ENCODE peak calls at places on chromosomes 6 and 20, in eight cellular contexts. One of them, this sample, is unnamed.

GRCh38 chr6:10528170-10528981 is 7.2 kb downstream of the GCNT2 start:
- DNase-seq in NCI-H774: no peak
- DNase-seq in CD4-positive, alpha-beta T cell: peak
- DNase-seq in stimulated activated CD4-positive, alpha-beta T cell treated with anti-CD3 and anti-CD28 coated beads, TNF-alpha, amount 100 ng/mL, for 1 hour: no peak
- DNase-seq in stimulated activated effector memory CD8-positive, alpha-beta T cell treated with anti-CD3 and anti-CD28 coated beads, Interleukin-12 subunit alpha, Interleukin-12 subunit beta, amount 100 ng/mL, for 72 hours: peak
- DNase-seq in RCC 7860: peak
- DNase-seq in A549: peak
- DNase-seq in NCI-H510A: no peak
- DNase-seq in this sample: peak

GRCh38 chr6:101434601-101435000 is 41.1 kb downstream of the GRIK2 start:
- DNase-seq in NCI-H774: no peak
- DNase-seq in CD4-positive, alpha-beta T cell: no peak
- DNase-seq in stimulated activated CD4-positive, alpha-beta T cell treated with anti-CD3 and anti-CD28 coated beads, TNF-alpha, amount 100 ng/mL, for 1 hour: no peak
- DNase-seq in stimulated activated effector memory CD8-positive, alpha-beta T cell treated with anti-CD3 and anti-CD28 coated beads, Interleukin-12 subunit alpha, Interleukin-12 subunit beta, amount 100 ng/mL, for 72 hours: no peak
- DNase-seq in RCC 7860: no peak
- DNase-seq in A549: no peak
- DNase-seq in NCI-H510A: no peak
- DNase-seq in this sample: no peak

GRCh38 chr6:13360671-13361540 is 32.6 kb upstream of the TBC1D7 start:
- DNase-seq in NCI-H774: no peak
- DNase-seq in CD4-positive, alpha-beta T cell: no peak
- DNase-seq in stimulated activated CD4-positive, alpha-beta T cell treated with anti-CD3 and anti-CD28 coated beads, TNF-alpha, amount 100 ng/mL, for 1 hour: no peak
- DNase-seq in stimulated activated effector memory CD8-positive, alpha-beta T cell treated with anti-CD3 and anti-CD28 coated beads, Interleukin-12 subunit alpha, Interleukin-12 subunit beta, amount 100 ng/mL, for 72 hours: no peak
- DNase-seq in RCC 7860: peak
- DNase-seq in A549: no peak
- DNase-seq in NCI-H510A: no peak
- DNase-seq in this sample: no peak

GRCh38 chr6:158536891-158537798 is 22.7 kb upstream of the TMEM181 start:
- DNase-seq in NCI-H774: peak
- DNase-seq in CD4-positive, alpha-beta T cell: no peak
- DNase-seq in stimulated activated CD4-positive, alpha-beta T cell treated with anti-CD3 and anti-CD28 coated beads, TNF-alpha, amount 100 ng/mL, for 1 hour: no peak
- DNase-seq in stimulated activated effector memory CD8-positive, alpha-beta T cell treated with anti-CD3 and anti-CD28 coated beads, Interleukin-12 subunit alpha, Interleukin-12 subunit beta, amount 100 ng/mL, for 72 hours: no peak
- DNase-seq in RCC 7860: no peak
- DNase-seq in A549: no peak
- DNase-seq in NCI-H510A: no peak
- DNase-seq in this sample: peak

GRCh38 chr20:59783020-59784010 is 150.1 kb downstream of the SYCP2 start:
- DNase-seq in NCI-H774: peak
- DNase-seq in CD4-positive, alpha-beta T cell: no peak
- DNase-seq in stimulated activated CD4-positive, alpha-beta T cell treated with anti-CD3 and anti-CD28 coated beads, TNF-alpha, amount 100 ng/mL, for 1 hour: peak
- DNase-seq in stimulated activated effector memory CD8-positive, alpha-beta T cell treated with anti-CD3 and anti-CD28 coated beads, Interleukin-12 subunit alpha, Interleukin-12 subunit beta, amount 100 ng/mL, for 72 hours: peak
- DNase-seq in RCC 7860: no peak
- DNase-seq in A549: peak
- DNase-seq in NCI-H510A: peak
- DNase-seq in this sample: peak

GRCh38 chr6:141364232-141364631 is 768.5 kb upstream of the GJE1 start:
- DNase-seq in NCI-H774: no peak
- DNase-seq in CD4-positive, alpha-beta T cell: no peak
- DNase-seq in stimulated activated CD4-positive, alpha-beta T cell treated with anti-CD3 and anti-CD28 coated beads, TNF-alpha, amount 100 ng/mL, for 1 hour: no peak
- DNase-seq in stimulated activated effector memory CD8-positive, alpha-beta T cell treated with anti-CD3 and anti-CD28 coated beads, Interleukin-12 subunit alpha, Interleukin-12 subunit beta, amount 100 ng/mL, for 72 hours: no peak
- DNase-seq in RCC 7860: no peak
- DNase-seq in A549: no peak
- DNase-seq in NCI-H510A: no peak
- DNase-seq in this sample: no peak

GRCh38 chr20:14445310-14445709 is 107.9 kb upstream of the FLRT3 start:
- DNase-seq in NCI-H774: no peak
- DNase-seq in CD4-positive, alpha-beta T cell: no peak
- DNase-seq in stimulated activated CD4-positive, alpha-beta T cell treated with anti-CD3 and anti-CD28 coated beads, TNF-alpha, amount 100 ng/mL, for 1 hour: no peak
- DNase-seq in stimulated activated effector memory CD8-positive, alpha-beta T cell treated with anti-CD3 and anti-CD28 coated beads, Interleukin-12 subunit alpha, Interleukin-12 subunit beta, amount 100 ng/mL, for 72 hours: no peak
- DNase-seq in RCC 7860: no peak
- DNase-seq in A549: no peak
- DNase-seq in NCI-H510A: no peak
- DNase-seq in this sample: peak

GRCh38 chr6:139297921-139298320 is 6.1 kb upstream of the TXLNB start:
- DNase-seq in NCI-H774: no peak
- DNase-seq in CD4-positive, alpha-beta T cell: no peak
- DNase-seq in stimulated activated CD4-positive, alpha-beta T cell treated with anti-CD3 and anti-CD28 coated beads, TNF-alpha, amount 100 ng/mL, for 1 hour: no peak
- DNase-seq in stimulated activated effector memory CD8-positive, alpha-beta T cell treated with anti-CD3 and anti-CD28 coated beads, Interleukin-12 subunit alpha, Interleukin-12 subunit beta, amount 100 ng/mL, for 72 hours: no peak
- DNase-seq in RCC 7860: no peak
- DNase-seq in A549: no peak
- DNase-seq in NCI-H510A: no peak
- DNase-seq in this sample: no peak

GRCh38 chr20:47352332-47353223 is 3.9 kb downstream of the ZMYND8 start:
- DNase-seq in NCI-H774: peak
- DNase-seq in CD4-positive, alpha-beta T cell: no peak
- DNase-seq in stimulated activated CD4-positive, alpha-beta T cell treated with anti-CD3 and anti-CD28 coated beads, TNF-alpha, amount 100 ng/mL, for 1 hour: no peak
- DNase-seq in stimulated activated effector memory CD8-positive, alpha-beta T cell treated with anti-CD3 and anti-CD28 coated beads, Interleukin-12 subunit alpha, Interleukin-12 subunit beta, amount 100 ng/mL, for 72 hours: no peak
- DNase-seq in RCC 7860: no peak
- DNase-seq in A549: peak
- DNase-seq in NCI-H510A: no peak
- DNase-seq in this sample: no peak

This sample was measured in Caki2.